ENCODE peak calls at places on chromosomes 2 and 18, in ten cellular contexts. One of them, this sample, is unnamed.

GRCh38 chr18:34893239-34893638 is 148.0 kb upstream of the MAPRE2 start:
- DNase-seq in NCI-H1436: no peak
- DNase-seq in mammary epithelial cell: no peak
- DNase-seq in cardiac fibroblast: no peak
- DNase-seq in neural crest cell: no peak
- DNase-seq in IMR-90: no peak
- DNase-seq in SK-MEL-5: no peak
- DNase-seq in tibial artery: no peak
- DNase-seq in M059J: no peak
- DNase-seq in NCI-H1694: no peak
- DNase-seq in this sample: no peak

GRCh38 chr18:54946149-54946581 is 13.1 kb downstream of the CCDC68 start:
- DNase-seq in NCI-H1694: no peak
- DNase-seq in SK-MEL-5: no peak
- DNase-seq in NCI-H1436: no peak
- DNase-seq in tibial artery: no peak
- DNase-seq in M059J: no peak
- DNase-seq in neural crest cell: no peak
- DNase-seq in cardiac fibroblast: peak
- DNase-seq in IMR-90: peak
- DNase-seq in mammary epithelial cell: no peak
- DNase-seq in this sample: no peak

GRCh38 chr2:217799553-217800432 is 203.0 kb downstream of the TNS1 start:
- DNase-seq in mammary epithelial cell: no peak
- DNase-seq in NCI-H1694: no peak
- DNase-seq in tibial artery: peak
- DNase-seq in SK-MEL-5: no peak
- DNase-seq in neural crest cell: no peak
- DNase-seq in NCI-H1436: no peak
- DNase-seq in M059J: no peak
- DNase-seq in cardiac fibroblast: no peak
- DNase-seq in IMR-90: no peak
- DNase-seq in this sample: no peak

GRCh38 chr2:198390670-198391069 is 586.3 kb downstream of the PLCL1 start:
- DNase-seq in SK-MEL-5: no peak
- DNase-seq in NCI-H1694: no peak
- DNase-seq in neural crest cell: no peak
- DNase-seq in NCI-H1436: no peak
- DNase-seq in IMR-90: no peak
- DNase-seq in cardiac fibroblast: no peak
- DNase-seq in M059J: no peak
- DNase-seq in tibial artery: no peak
- DNase-seq in mammary epithelial cell: no peak
- DNase-seq in this sample: no peak

GRCh38 chr2:239321596-239322413 is 79.0 kb downstream of the HDAC4 start:
- DNase-seq in SK-MEL-5: no peak
- DNase-seq in neural crest cell: no peak
- DNase-seq in NCI-H1694: no peak
- DNase-seq in tibial artery: no peak
- DNase-seq in IMR-90: no peak
- DNase-seq in NCI-H1436: no peak
- DNase-seq in cardiac fibroblast: no peak
- DNase-seq in mammary epithelial cell: no peak
- DNase-seq in M059J: no peak
- DNase-seq in this sample: no peak

GRCh38 chr2:201021914-201022313 is 49.6 kb downstream of the HYCC2 start:
- DNase-seq in SK-MEL-5: no peak
- DNase-seq in M059J: no peak
- DNase-seq in NCI-H1436: no peak
- DNase-seq in neural crest cell: no peak
- DNase-seq in mammary epithelial cell: no peak
- DNase-seq in NCI-H1694: no peak
- DNase-seq in IMR-90: no peak
- DNase-seq in cardiac fibroblast: no peak
- DNase-seq in tibial artery: no peak
- DNase-seq in this sample: no peak

GRCh38 chr2:41853427-41854191 is 194.2 kb upstream of the PKDCC start:
- DNase-seq in IMR-90: peak
- DNase-seq in SK-MEL-5: peak
- DNase-seq in NCI-H1436: peak
- DNase-seq in NCI-H1694: peak
- DNase-seq in M059J: peak
- DNase-seq in cardiac fibroblast: peak
- DNase-seq in tibial artery: no peak
- DNase-seq in neural crest cell: peak
- DNase-seq in mammary epithelial cell: peak
- DNase-seq in this sample: peak

GRCh38 chr2:37192551-37192950 is 3.7 kb upstream of the CEBPZOS start:
- DNase-seq in SK-MEL-5: no peak
- DNase-seq in NCI-H1436: no peak
- DNase-seq in NCI-H1694: no peak
- DNase-seq in cardiac fibroblast: no peak
- DNase-seq in mammary epithelial cell: no peak
- DNase-seq in M059J: no peak
- DNase-seq in IMR-90: no peak
- DNase-seq in neural crest cell: no peak
- DNase-seq in tibial artery: no peak
- DNase-seq in this sample: no peak

GRCh38 chr18:47174545-47175116 is 1.5 kb downstream of the IER3IP1 start:
- DNase-seq in cardiac fibroblast: no peak
- DNase-seq in IMR-90: no peak
- DNase-seq in mammary epithelial cell: peak
- DNase-seq in SK-MEL-5: no peak
- DNase-seq in neural crest cell: no peak
- DNase-seq in NCI-H1694: no peak
- DNase-seq in tibial artery: no peak
- DNase-seq in M059J: no peak
- DNase-seq in NCI-H1436: peak
- DNase-seq in this sample: no peak

GRCh38 chr18:10726198-10727068 is 200.6 kb downstream of the NAPG start:
- DNase-seq in SK-MEL-5: no peak
- DNase-seq in IMR-90: no peak
- DNase-seq in NCI-H1694: no peak
- DNase-seq in mammary epithelial cell: peak
- DNase-seq in cardiac fibroblast: no peak
- DNase-seq in NCI-H1436: no peak
- DNase-seq in tibial artery: no peak
- DNase-seq in neural crest cell: no peak
- DNase-seq in M059J: no peak
- DNase-seq in this sample: peak

GRCh38 chr2:240456607-240457222 is 21.3 kb downstream of the GPC1 start:
- DNase-seq in IMR-90: no peak
- DNase-seq in mammary epithelial cell: no peak
- DNase-seq in tibial artery: no peak
- DNase-seq in NCI-H1436: no peak
- DNase-seq in cardiac fibroblast: no peak
- DNase-seq in NCI-H1694: no peak
- DNase-seq in SK-MEL-5: no peak
- DNase-seq in M059J: no peak
- DNase-seq in neural crest cell: no peak
- DNase-seq in this sample: no peak

This sample was measured in cerebellar cortex.